ENCODE peak calls at places on chromosome 17, in five cellular contexts. J, X, T, C and V are unnamed samples.

GRCh38 chr17:35743911-35744328 is 9.1 kb downstream of the GAS2L2 start:
- DNase-seq in J (no peak), X (no peak), T (peak; percentile 80), C (no peak), V (no peak)

GRCh38 chr17:35898283-35899070 is 18.3 kb upstream of the CCL5 start:
- DNase-seq in J (peak; percentile 27), X (no peak), T (no peak), C (no peak), V (no peak)

GRCh38 chr17:10384175-10384574 is 11.4 kb upstream of the MYH13 start:
- DNase-seq in J (no peak), X (no peak), T (peak; percentile 8), C (no peak), V (no peak)

GRCh38 chr17:15981646-15982580 is 17.6 kb downstream of the ZSWIM7 start:
- DNase-seq in J (peak; percentile 58), X (no peak), T (no peak), C (no peak), V (no peak)

GRCh38 chr17:83104577-83105505 is 25.4 kb downstream of the METRNL start:
- DNase-seq in J (no peak), X (no peak), T (no peak), C (no peak), V (no peak)

GRCh38 chr17:142876-143784 is 5.8 kb downstream of the SCGB1C2 start:
- DNase-seq in J (no peak), X (no peak), T (no peak), C (no peak), V (no peak)

GRCh38 chr17:30091771-30092170 is 24.8 kb upstream of the NSRP1 start:
- DNase-seq in J (no peak), X (no peak), T (no peak), C (no peak), V (no peak)

GRCh38 chr17:36147601-36148000 is 28.8 kb downstream of the TBC1D3B start:
- DNase-seq in J (no peak), X (no peak), T (no peak), C (no peak), V (no peak)

GRCh38 chr17:1713878-1714487 is 3.8 kb upstream of the TLCD2 start:
- DNase-seq in J (no peak), X (no peak), T (peak; percentile 63), C (no peak), V (peak; percentile 51)

GRCh38 chr17:43171761-43172487 is 910 bp downstream of the NBR1 start:
- DNase-seq in J (peak; percentile 93), X (no peak), T (no peak), C (no peak), V (peak; percentile 58)

GRCh38 chr17:1733047-1733357 is 8.5 kb downstream of the WDR81 start:
- DNase-seq in J (no peak), X (no peak), T (no peak), C (no peak), V (no peak)

GRCh38 chr17:46199379-46199778 is 6.2 kb upstream of the KANSL1 start:
- DNase-seq in J (no peak), X (no peak), T (no peak), C (no peak), V (no peak)

GRCh38 chr17:67180275-67180674 is 64.7 kb downstream of the HELZ start:
- DNase-seq in J (no peak), X (no peak), T (no peak), C (no peak), V (no peak)

GRCh38 chr17:39027037-39027436 is 59.8 kb upstream of the FBXO47 start:
- DNase-seq in J (no peak), X (no peak), T (peak; percentile 58), C (no peak), V (peak; percentile 52)

GRCh38 chr17:18008496-18009268 is 30.3 kb downstream of the ATPAF2 start:
- DNase-seq in J (peak; percentile 83), X (no peak), T (no peak), C (no peak), V (no peak)

GRCh38 chr17:7137182-7137943 is 22.7 kb upstream of the ASGR2 start:
- DNase-seq in J (no peak), X (no peak), T (no peak), C (no peak), V (no peak)

GRCh38 chr17:31672161-31672819 is 186.8 kb downstream of the COPRS start:
- DNase-seq in J (no peak), X (no peak), T (no peak), C (no peak), V (no peak)

GRCh38 chr17:66426397-66427033 is 124.1 kb downstream of the PRKCA start:
- DNase-seq in J (peak; percentile 13), X (peak; percentile 18), T (no peak), C (peak; percentile 14), V (no peak)

GRCh38 chr17:54980372-54980771 is 11.8 kb downstream of the STXBP4 start:
- DNase-seq in J (no peak), X (no peak), T (no peak), C (no peak), V (no peak)